ENCODE peak calls at places on chromosomes 7 and 10, in ten cellular contexts. One of them, this sample, is unnamed.

GRCh38 chr7:104541897-104542296 is 213.5 kb downstream of the LHFPL3 start:
- DNase-seq in HCT116: no peak
- DNase-seq in GF-D8: no peak
- DNase-seq in heart left ventricle: no peak
- DNase-seq in left ventricle myocardium superior: no peak
- DNase-seq in A549: no peak
- DNase-seq in dorsolateral prefrontal cortex: no peak
- DNase-seq in stimulated activated effector memory CD8-positive, alpha-beta T cell treated with anti-CD3 and anti-CD28 coated beads, Interleukin-12 subunit alpha, Interleukin-12 subunit beta, amount 100 ng/mL, for 72 hours: no peak
- DNase-seq in erythroblast: no peak
- DNase-seq in CD8-positive, alpha-beta T cell: no peak
- DNase-seq in this sample: no peak

GRCh38 chr7:15219758-15220157 is 317.2 kb upstream of the DGKB start:
- DNase-seq in A549: no peak
- DNase-seq in heart left ventricle: no peak
- DNase-seq in stimulated activated effector memory CD8-positive, alpha-beta T cell treated with anti-CD3 and anti-CD28 coated beads, Interleukin-12 subunit alpha, Interleukin-12 subunit beta, amount 100 ng/mL, for 72 hours: no peak
- DNase-seq in left ventricle myocardium superior: no peak
- DNase-seq in dorsolateral prefrontal cortex: no peak
- DNase-seq in HCT116: no peak
- DNase-seq in GF-D8: peak
- DNase-seq in CD8-positive, alpha-beta T cell: no peak
- DNase-seq in erythroblast: no peak
- DNase-seq in this sample: no peak

GRCh38 chr10:88411772-88412349 is 171.3 kb downstream of the RNLS start:
- DNase-seq in A549: no peak
- DNase-seq in heart left ventricle: no peak
- DNase-seq in CD8-positive, alpha-beta T cell: no peak
- DNase-seq in dorsolateral prefrontal cortex: no peak
- DNase-seq in erythroblast: no peak
- DNase-seq in GF-D8: no peak
- DNase-seq in stimulated activated effector memory CD8-positive, alpha-beta T cell treated with anti-CD3 and anti-CD28 coated beads, Interleukin-12 subunit alpha, Interleukin-12 subunit beta, amount 100 ng/mL, for 72 hours: no peak
- DNase-seq in HCT116: no peak
- DNase-seq in left ventricle myocardium superior: no peak
- DNase-seq in this sample: no peak

GRCh38 chr10:14665865-14666857 is 108.5 kb downstream of the FAM107B start:
- DNase-seq in left ventricle myocardium superior: no peak
- DNase-seq in CD8-positive, alpha-beta T cell: no peak
- DNase-seq in dorsolateral prefrontal cortex: no peak
- DNase-seq in stimulated activated effector memory CD8-positive, alpha-beta T cell treated with anti-CD3 and anti-CD28 coated beads, Interleukin-12 subunit alpha, Interleukin-12 subunit beta, amount 100 ng/mL, for 72 hours: no peak
- DNase-seq in GF-D8: no peak
- DNase-seq in heart left ventricle: no peak
- DNase-seq in A549: no peak
- DNase-seq in erythroblast: no peak
- DNase-seq in HCT116: no peak
- DNase-seq in this sample: no peak

GRCh38 chr10:88254091-88254490 is 329.0 kb downstream of the RNLS start:
- DNase-seq in dorsolateral prefrontal cortex: no peak
- DNase-seq in stimulated activated effector memory CD8-positive, alpha-beta T cell treated with anti-CD3 and anti-CD28 coated beads, Interleukin-12 subunit alpha, Interleukin-12 subunit beta, amount 100 ng/mL, for 72 hours: no peak
- DNase-seq in A549: peak
- DNase-seq in CD8-positive, alpha-beta T cell: no peak
- DNase-seq in left ventricle myocardium superior: peak
- DNase-seq in HCT116: peak
- DNase-seq in erythroblast: no peak
- DNase-seq in GF-D8: no peak
- DNase-seq in heart left ventricle: no peak
- DNase-seq in this sample: no peak

GRCh38 chr10:32327364-32327691 is 19.6 kb downstream of the EPC1 start:
- DNase-seq in heart left ventricle: no peak
- DNase-seq in left ventricle myocardium superior: no peak
- DNase-seq in A549: no peak
- DNase-seq in stimulated activated effector memory CD8-positive, alpha-beta T cell treated with anti-CD3 and anti-CD28 coated beads, Interleukin-12 subunit alpha, Interleukin-12 subunit beta, amount 100 ng/mL, for 72 hours: no peak
- DNase-seq in erythroblast: no peak
- DNase-seq in GF-D8: no peak
- DNase-seq in CD8-positive, alpha-beta T cell: no peak
- DNase-seq in dorsolateral prefrontal cortex: no peak
- DNase-seq in HCT116: no peak
- DNase-seq in this sample: no peak

GRCh38 chr7:151948039-151948438 is 8.2 kb upstream of the GALNTL5 start:
- DNase-seq in GF-D8: no peak
- DNase-seq in stimulated activated effector memory CD8-positive, alpha-beta T cell treated with anti-CD3 and anti-CD28 coated beads, Interleukin-12 subunit alpha, Interleukin-12 subunit beta, amount 100 ng/mL, for 72 hours: no peak
- DNase-seq in dorsolateral prefrontal cortex: no peak
- DNase-seq in A549: no peak
- DNase-seq in erythroblast: no peak
- DNase-seq in heart left ventricle: no peak
- DNase-seq in left ventricle myocardium superior: no peak
- DNase-seq in CD8-positive, alpha-beta T cell: no peak
- DNase-seq in HCT116: no peak
- DNase-seq in this sample: no peak

GRCh38 chr10:30671011-30671616 is 41.6 kb upstream of the LYZL2 start:
- DNase-seq in stimulated activated effector memory CD8-positive, alpha-beta T cell treated with anti-CD3 and anti-CD28 coated beads, Interleukin-12 subunit alpha, Interleukin-12 subunit beta, amount 100 ng/mL, for 72 hours: no peak
- DNase-seq in A549: peak
- DNase-seq in heart left ventricle: no peak
- DNase-seq in dorsolateral prefrontal cortex: no peak
- DNase-seq in HCT116: peak
- DNase-seq in CD8-positive, alpha-beta T cell: peak
- DNase-seq in GF-D8: no peak
- DNase-seq in left ventricle myocardium superior: no peak
- DNase-seq in erythroblast: peak
- DNase-seq in this sample: peak

GRCh38 chr10:61640876-61641275 is 21.9 kb upstream of the CABCOCO1 start:
- DNase-seq in heart left ventricle: no peak
- DNase-seq in A549: no peak
- DNase-seq in GF-D8: no peak
- DNase-seq in HCT116: no peak
- DNase-seq in CD8-positive, alpha-beta T cell: no peak
- DNase-seq in dorsolateral prefrontal cortex: no peak
- DNase-seq in left ventricle myocardium superior: no peak
- DNase-seq in erythroblast: no peak
- DNase-seq in stimulated activated effector memory CD8-positive, alpha-beta T cell treated with anti-CD3 and anti-CD28 coated beads, Interleukin-12 subunit alpha, Interleukin-12 subunit beta, amount 100 ng/mL, for 72 hours: no peak
- DNase-seq in this sample: no peak

GRCh38 chr10:102714621-102715455 is at the start of gene SFXN2:
- DNase-seq in left ventricle myocardium superior: no peak
- DNase-seq in stimulated activated effector memory CD8-positive, alpha-beta T cell treated with anti-CD3 and anti-CD28 coated beads, Interleukin-12 subunit alpha, Interleukin-12 subunit beta, amount 100 ng/mL, for 72 hours: no peak
- DNase-seq in erythroblast: peak
- DNase-seq in HCT116: no peak
- DNase-seq in GF-D8: no peak
- DNase-seq in CD8-positive, alpha-beta T cell: peak
- DNase-seq in A549: no peak
- DNase-seq in dorsolateral prefrontal cortex: no peak
- DNase-seq in heart left ventricle: no peak
- DNase-seq in this sample: no peak